ENCODE peak calls at places on chromosomes 5 and 9, in eight cellular contexts. One of them, this sample, is unnamed.
A peak's percentile ranks its signal among the peaks of the same experiment; 100 is the strongest.

GRCh38 chr9:111034146-111034545 is 4.1 kb downstream of the LPAR1 start:
- DNase-seq in A549: no peak
- DNase-seq in AG09319: no peak
- DNase-seq in nephron progenitor cell: no peak
- DNase-seq in AG08396: no peak
- DNase-seq in CD4-positive, CD25-positive, alpha-beta regulatory T cell: no peak
- DNase-seq in COR-L47: no peak
- DNase-seq in memory B cell: no peak
- DNase-seq in this sample: no peak

GRCh38 chr5:141369994-141370848 is at the start of gene PCDHGB3:
- DNase-seq in A549: peak; percentile 55
- DNase-seq in COR-L47: no peak
- DNase-seq in AG08396: peak; percentile 80
- DNase-seq in AG09319: no peak
- DNase-seq in memory B cell: peak; percentile 20
- DNase-seq in CD4-positive, CD25-positive, alpha-beta regulatory T cell: no peak
- DNase-seq in nephron progenitor cell: no peak
- DNase-seq in this sample: no peak

GRCh38 chr5:1106385-1107166 is 5.3 kb downstream of the SLC12A7 start:
- DNase-seq in AG08396: no peak
- DNase-seq in AG09319: no peak
- DNase-seq in memory B cell: no peak
- DNase-seq in COR-L47: no peak
- DNase-seq in nephron progenitor cell: no peak
- DNase-seq in CD4-positive, CD25-positive, alpha-beta regulatory T cell: no peak
- DNase-seq in A549: no peak
- DNase-seq in this sample: no peak

GRCh38 chr5:138606378-138606777 is 31.2 kb upstream of the HSPA9 start:
- DNase-seq in nephron progenitor cell: peak; percentile 15
- DNase-seq in AG09319: no peak
- DNase-seq in AG08396: no peak
- DNase-seq in CD4-positive, CD25-positive, alpha-beta regulatory T cell: no peak
- DNase-seq in memory B cell: no peak
- DNase-seq in A549: no peak
- DNase-seq in COR-L47: no peak
- DNase-seq in this sample: no peak

GRCh38 chr9:117407436-117408022 is 7.3 kb downstream of the ASTN2 start:
- DNase-seq in AG08396: no peak
- DNase-seq in CD4-positive, CD25-positive, alpha-beta regulatory T cell: no peak
- DNase-seq in nephron progenitor cell: no peak
- DNase-seq in AG09319: no peak
- DNase-seq in A549: no peak
- DNase-seq in memory B cell: no peak
- DNase-seq in COR-L47: no peak
- DNase-seq in this sample: no peak

GRCh38 chr5:62477801-62478200 is 65.2 kb downstream of the IPO11 start:
- DNase-seq in CD4-positive, CD25-positive, alpha-beta regulatory T cell: no peak
- DNase-seq in AG09319: no peak
- DNase-seq in COR-L47: no peak
- DNase-seq in A549: no peak
- DNase-seq in nephron progenitor cell: no peak
- DNase-seq in AG08396: peak; percentile 8
- DNase-seq in memory B cell: no peak
- DNase-seq in this sample: no peak

GRCh38 chr9:72485821-72486605 is 35.4 kb upstream of the TMC1 start:
- DNase-seq in nephron progenitor cell: no peak
- DNase-seq in A549: peak; percentile 16
- DNase-seq in AG09319: no peak
- DNase-seq in AG08396: peak; percentile 25
- DNase-seq in CD4-positive, CD25-positive, alpha-beta regulatory T cell: no peak
- DNase-seq in COR-L47: no peak
- DNase-seq in memory B cell: no peak
- DNase-seq in this sample: peak; percentile 48

GRCh38 chr5:77850536-77851228 is 74.5 kb upstream of the TBCA start:
- DNase-seq in CD4-positive, CD25-positive, alpha-beta regulatory T cell: no peak
- DNase-seq in memory B cell: no peak
- DNase-seq in AG09319: no peak
- DNase-seq in A549: no peak
- DNase-seq in AG08396: no peak
- DNase-seq in nephron progenitor cell: peak; percentile 18
- DNase-seq in COR-L47: no peak
- DNase-seq in this sample: no peak

GRCh38 chr5:135537745-135538144 is 2.0 kb upstream of the NEUROG1 start:
- DNase-seq in COR-L47: no peak
- DNase-seq in CD4-positive, CD25-positive, alpha-beta regulatory T cell: no peak
- DNase-seq in AG08396: no peak
- DNase-seq in A549: no peak
- DNase-seq in AG09319: no peak
- DNase-seq in nephron progenitor cell: no peak
- DNase-seq in memory B cell: no peak
- DNase-seq in this sample: no peak

GRCh38 chr9:90201770-90202169 is 440.9 kb downstream of the DIRAS2 start:
- DNase-seq in CD4-positive, CD25-positive, alpha-beta regulatory T cell: no peak
- DNase-seq in A549: no peak
- DNase-seq in AG08396: no peak
- DNase-seq in COR-L47: no peak
- DNase-seq in memory B cell: no peak
- DNase-seq in nephron progenitor cell: no peak
- DNase-seq in AG09319: no peak
- DNase-seq in this sample: no peak

GRCh38 chr5:150073086-150073625 is 13.2 kb downstream of the CSF1R start:
- DNase-seq in AG08396: no peak
- DNase-seq in AG09319: no peak
- DNase-seq in nephron progenitor cell: no peak
- DNase-seq in A549: no peak
- DNase-seq in CD4-positive, CD25-positive, alpha-beta regulatory T cell: no peak
- DNase-seq in COR-L47: no peak
- DNase-seq in memory B cell: no peak
- DNase-seq in this sample: no peak

GRCh38 chr5:139371482-139372435 is 11.3 kb downstream of the SLC23A1 start:
- DNase-seq in A549: no peak
- DNase-seq in memory B cell: no peak
- DNase-seq in COR-L47: no peak
- DNase-seq in CD4-positive, CD25-positive, alpha-beta regulatory T cell: no peak
- DNase-seq in AG09319: no peak
- DNase-seq in AG08396: no peak
- DNase-seq in nephron progenitor cell: no peak
- DNase-seq in this sample: no peak

This sample was measured in kidney epithelial cell.